ENCODE peak calls at places on chromosomes 11 and 22, in four cellular contexts. G is ovary; X is activated CD8-positive, alpha-beta T cell treated with anti-CD3 and anti-CD28 coated beads for 36 hours; N is coronary artery. S is an unnamed sample.

GRCh38 chr11:107744736-107745135 is 32.9 kb upstream of the SLN start:
- DNase-seq in G (no peak), X (no peak), N (no peak), S (no peak)

GRCh38 chr11:65442952-65443351 is 20.4 kb downstream of the NEAT1 start:
- DNase-seq in G (no peak), X (no peak), N (peak), S (no peak)

GRCh38 chr22:40409613-40410113 is 39.3 kb downstream of the SGSM3 start:
- DNase-seq in G (no peak), X (no peak), N (no peak), S (no peak)

GRCh38 chr22:25928038-25928437 is 186.1 kb downstream of the MYO18B start:
- DNase-seq in G (no peak), X (no peak), N (no peak), S (no peak)

GRCh38 chr11:67301951-67302516 is 1.3 kb upstream of the SSH3 start:
- DNase-seq in G (peak), X (no peak), N (no peak), S (no peak)

GRCh38 chr11:75334402-75334891 is 17.0 kb downstream of the ARRB1 start:
- DNase-seq in G (no peak), X (no peak), N (no peak), S (no peak)

GRCh38 chr11:19288256-19288655 is 47.5 kb upstream of the E2F8 start:
- DNase-seq in G (no peak), X (no peak), N (no peak), S (no peak)

GRCh38 chr11:45930031-45930794 is 7.8 kb downstream of the LARGE2 start:
- DNase-seq in G (no peak), X (peak), N (peak), S (peak)

GRCh38 chr11:69113646-69114340 is 41.9 kb upstream of the SMIM38 start:
- DNase-seq in G (no peak), X (no peak), N (no peak), S (no peak)

GRCh38 chr22:23753371-23753770 is 854 bp downstream of the VPREB3 start:
- DNase-seq in G (no peak), X (no peak), N (no peak), S (peak)

GRCh38 chr22:32462452-32462851 is 1.8 kb downstream of the BPIFC start:
- DNase-seq in G (no peak), X (no peak), N (no peak), S (no peak)

GRCh38 chr11:126918556-126918955 is 82.0 kb downstream of the KIRREL3 start:
- DNase-seq in G (no peak), X (no peak), N (no peak), S (no peak)

GRCh38 chr11:30333405-30333804 is 10.5 kb downstream of the ARL14EP start:
- DNase-seq in G (no peak), X (no peak), N (no peak), S (no peak)

GRCh38 chr11:73361953-73362776 is 14.0 kb upstream of the RELT start:
- DNase-seq in G (no peak), X (no peak), N (no peak), S (no peak)

GRCh38 chr11:122319842-122320555 is 204.0 kb upstream of the BLID start:
- DNase-seq in G (no peak), X (no peak), N (no peak), S (no peak)

GRCh38 chr22:17957683-17958082 is 66.7 kb downstream of the MICAL3 start:
- DNase-seq in G (no peak), X (no peak), N (no peak), S (no peak)

GRCh38 chr22:24683671-24684070 is 80.7 kb downstream of the GGT1 start:
- DNase-seq in G (no peak), X (no peak), N (no peak), S (no peak)

GRCh38 chr11:116892374-116892773 is 55.0 kb upstream of the APOA1 start:
- DNase-seq in G (no peak), X (no peak), N (no peak), S (no peak)

GRCh38 chr11:12356944-12357655 is 20.3 kb upstream of the PARVA start:
- DNase-seq in G (no peak), X (no peak), N (no peak), S (no peak)

GRCh38 chr11:8056810-8057463 is 24.1 kb upstream of the TUB start:
- DNase-seq in G (peak), X (no peak), N (peak), S (no peak)

GRCh38 chr11:8058216-8058615 is 22.8 kb upstream of the TUB start:
- DNase-seq in G (no peak), X (no peak), N (no peak), S (no peak)

GRCh38 chr11:8059030-8059429 is 22.0 kb upstream of the TUB start:
- DNase-seq in G (no peak), X (no peak), N (no peak), S (no peak)

GRCh38 chr11:8055836-8056526 is 25.0 kb upstream of the TUB start:
- DNase-seq in G (no peak), X (no peak), N (no peak), S (no peak)

GRCh38 chr11:8055111-8055835 is 25.7 kb upstream of the TUB start:
- DNase-seq in G (no peak), X (no peak), N (no peak), S (no peak)
- TF ChIP-seq CTCF in G (no peak), X (peak), N (no peak), S (no peak)

DNA sequence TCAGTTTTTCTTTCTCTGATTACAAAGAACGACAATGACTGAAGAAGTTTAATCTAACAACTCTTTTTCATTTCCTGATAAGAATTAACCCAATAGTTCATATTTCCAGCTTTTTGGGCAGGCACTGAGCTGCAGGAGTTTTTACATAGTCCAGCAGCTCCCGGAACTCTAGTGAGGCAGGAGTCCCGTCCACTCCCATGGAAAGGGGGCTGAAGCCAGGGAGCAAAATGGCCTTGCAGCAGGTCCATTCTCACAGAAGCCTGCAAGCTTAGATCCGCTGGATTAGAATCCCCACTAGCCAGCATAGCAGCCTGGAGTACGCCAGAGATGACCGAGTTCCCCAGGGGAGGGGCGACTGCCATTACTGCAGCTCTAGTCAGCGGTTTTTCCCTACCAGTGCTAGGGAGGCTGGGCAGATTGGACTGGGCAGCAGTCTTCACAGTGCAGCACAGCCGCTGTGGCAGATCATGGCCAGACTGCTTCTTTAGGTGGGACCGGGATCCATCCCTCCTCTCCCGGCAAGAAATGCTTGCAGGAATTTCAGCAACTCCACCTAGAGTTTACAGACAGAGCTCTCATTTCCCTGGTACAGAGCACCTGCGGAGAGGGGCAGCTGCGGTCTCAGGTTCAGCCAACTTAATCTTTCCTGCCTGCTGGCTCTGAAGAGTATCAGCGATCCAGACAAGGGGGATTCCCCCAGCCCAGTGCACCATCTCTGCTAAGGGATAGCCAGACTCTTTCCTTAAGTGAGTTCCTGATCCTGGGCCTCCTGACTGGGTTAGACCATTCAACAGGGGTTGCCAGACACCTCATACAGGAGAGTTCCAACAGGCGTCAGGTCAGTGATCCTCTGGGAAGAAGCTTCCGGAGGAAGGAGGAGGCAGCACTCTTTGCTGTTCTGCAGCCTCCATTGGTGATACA is 742 bp upstream of the CASP4 start:
- DNase-seq in G (peak), X (no peak), N (peak), S (peak)
- TF ChIP-seq CTCF in G (no peak), X (no peak), N (no peak), S (no peak)

GRCh38 chr22:45312415-45312814 is 2.7 kb downstream of the FAM118A start:
- DNase-seq in G (no peak), X (no peak), N (no peak), S (no peak)

GRCh38 chr22:45311033-45311531 is 1.3 kb downstream of the FAM118A start:
- DNase-seq in G (no peak), X (no peak), N (no peak), S (no peak)

GRCh38 chr22:45310331-45311032 is 748 bp downstream of the FAM118A start:
- DNase-seq in G (peak), X (peak), N (no peak), S (no peak)

GRCh38 chr22:45308624-45309421 is 911 bp upstream of the FAM118A start:
- DNase-seq in G (no peak), X (peak), N (no peak), S (no peak)

GRCh38 chr22:45309422-45310227 is at the start of gene FAM118A:
- DNase-seq in G (peak), X (peak), N (peak), S (peak)
- TF ChIP-seq CTCF in G (no peak), X (no peak), N (no peak), S (no peak)

GRCh38 chr22:50012201-50013181 is at the start of gene IL17REL:
- DNase-seq in G (no peak), X (no peak), N (no peak), S (no peak)
- TF ChIP-seq CTCF in G (no peak), X (no peak), N (no peak), S (no peak)

DNA sequence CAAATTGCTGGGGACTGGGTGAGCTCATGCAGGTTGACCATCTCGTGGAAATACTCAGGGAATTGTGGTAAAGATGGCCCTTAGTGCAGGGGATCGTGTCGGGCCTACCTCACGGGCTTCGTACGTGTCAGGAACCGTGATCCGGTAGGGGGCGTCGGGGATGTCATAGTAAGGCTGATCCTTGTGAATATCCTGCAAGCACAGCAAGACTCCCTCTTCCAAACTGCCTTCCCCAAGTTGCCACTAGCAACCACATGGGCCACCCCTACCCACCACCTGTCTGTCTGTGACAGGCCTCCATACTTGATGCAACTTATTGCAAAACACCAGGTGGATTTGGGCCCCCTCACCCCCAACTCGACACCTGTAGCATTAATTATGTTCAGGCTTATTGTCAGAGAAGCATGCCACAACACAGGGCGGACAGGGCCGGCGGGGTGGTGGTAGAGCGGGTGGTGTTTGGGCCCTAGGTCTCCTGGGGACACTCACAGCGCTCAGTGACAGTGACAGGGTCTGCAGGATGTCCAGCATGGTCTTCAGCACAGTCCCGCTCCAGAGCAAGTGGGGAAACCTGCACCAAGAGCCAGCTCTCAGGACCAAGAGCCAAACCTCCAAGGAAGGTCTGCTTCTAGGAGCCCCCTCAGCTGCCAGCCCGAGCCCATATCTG is 22.6 kb upstream of the SERPIND1 start:
- DNase-seq in G (no peak), X (no peak), N (no peak), S (no peak)
- TF ChIP-seq CTCF in G (no peak), X (no peak), N (no peak), S (no peak)

GRCh38 chr22:29030016-29030617 is 31.5 kb downstream of the C22orf31 start:
- DNase-seq in G (no peak), X (peak), N (no peak), S (no peak)

GRCh38 chr22:29032014-29032475 is 29.6 kb downstream of the C22orf31 start:
- DNase-seq in G (no peak), X (no peak), N (no peak), S (no peak)

GRCh38 chr22:29032584-29032983 is 29.0 kb downstream of the C22orf31 start:
- DNase-seq in G (no peak), X (no peak), N (no peak), S (no peak)

GRCh38 chr22:29030618-29031235 is 30.9 kb downstream of the C22orf31 start:
- DNase-seq in G (peak), X (peak), N (no peak), S (no peak)

GRCh38 chr22:29031236-29031982 is 30.2 kb downstream of the C22orf31 start:
- DNase-seq in G (peak), X (peak), N (peak), S (no peak)
- TF ChIP-seq CTCF in G (no peak), X (no peak), N (no peak), S (no peak)

S was measured in GM20000.